ENCODE peak calls at places on chromosomes 2 and 18, in four cellular contexts. K is pancreas, Y is testis, X is thoracic aorta. L is an unnamed sample.

GRCh38 chr2:211380041-211380440 is 823.6 kb downstream of the CPS1 start:
- DNase-seq in K (no peak), Y (no peak), X (no peak), L (no peak)

GRCh38 chr18:23746851-23747250 is 57.6 kb downstream of the LAMA3 start:
- DNase-seq in K (no peak), Y (no peak), X (no peak), L (no peak)

GRCh38 chr2:65282492-65283053 is 54.9 kb downstream of the ACTR2 start:
- DNase-seq in K (no peak), Y (no peak), X (no peak), L (no peak)

GRCh38 chr2:46781468-46782189 is 134.0 kb downstream of the MCFD2 start:
- DNase-seq in K (no peak), Y (no peak), X (no peak), L (no peak)

GRCh38 chr2:47640356-47640755 is 142.6 kb upstream of the MSH6 start:
- DNase-seq in K (no peak), Y (no peak), X (no peak), L (no peak)

GRCh38 chr2:67159929-67160328 is 237.2 kb upstream of the ETAA1 start:
- DNase-seq in K (no peak), Y (no peak), X (no peak), L (no peak)

GRCh38 chr2:133194068-133194655 is 374.1 kb downstream of the NCKAP5 start:
- DNase-seq in K (no peak), Y (no peak), X (no peak), L (no peak)

GRCh38 chr2:86020984-86021383 is 84.7 kb downstream of the POLR1A start:
- DNase-seq in K (no peak), Y (peak), X (no peak), L (no peak)

GRCh38 chr2:218022851-218023530 is 20.2 kb upstream of the TNS1 start:
- DNase-seq in K (peak), Y (no peak), X (no peak), L (no peak)

GRCh38 chr2:29070542-29070941 is 3.8 kb downstream of the PCARE start:
- DNase-seq in K (no peak), Y (no peak), X (no peak), L (no peak)

GRCh38 chr2:62564380-62565137 is 58.6 kb upstream of the TMEM17 start:
- DNase-seq in K (no peak), Y (no peak), X (no peak), L (no peak)

GRCh38 chr2:158776236-158776635 is 18.9 kb upstream of the DAPL1 start:
- DNase-seq in K (no peak), Y (no peak), X (no peak), L (no peak)

GRCh38 chr2:207437136-207437856 is 92.5 kb upstream of the CREB1 start:
- DNase-seq in K (no peak), Y (no peak), X (no peak), L (no peak)

GRCh38 chr2:150479075-150479915 is 8.2 kb downstream of the RND3 start:
- DNase-seq in K (no peak), Y (no peak), X (no peak), L (no peak)

GRCh38 chr2:1739322-1739957 is 4.9 kb downstream of the PXDN start:
- DNase-seq in K (no peak), Y (peak), X (no peak), L (no peak)

GRCh38 chr2:175152242-175152641 is 15.8 kb downstream of the ATF2 start:
- DNase-seq in K (no peak), Y (no peak), X (no peak), L (peak)

GRCh38 chr2:132632000-132632649 is 37.9 kb downstream of the LYPD1 start:
- DNase-seq in K (no peak), Y (no peak), X (no peak), L (no peak)

GRCh38 chr2:120670371-120670770 is 65.3 kb upstream of the GLI2 start:
- DNase-seq in K (no peak), Y (peak), X (no peak), L (no peak)

GRCh38 chr2:48799605-48800004 is 44.1 kb upstream of the LHCGR start:
- DNase-seq in K (no peak), Y (no peak), X (no peak), L (no peak)

GRCh38 chr2:205679410-205680009 is 2.8 kb upstream of the NRP2 start:
- DNase-seq in K (no peak), Y (no peak), X (no peak), L (no peak)

GRCh38 chr2:84556190-84556589 is 39.9 kb downstream of the DNAH6 start:
- DNase-seq in K (no peak), Y (no peak), X (no peak), L (no peak)

GRCh38 chr2:9206991-9207640 is 504 bp downstream of the ASAP2 start:
- DNase-seq in K (peak), Y (peak), X (no peak), L (no peak)

GRCh38 chr2:44242929-44243328 is 32.4 kb upstream of the SLC3A1 start:
- DNase-seq in K (no peak), Y (no peak), X (no peak), L (no peak)

GRCh38 chr2:28610583-28611201 is 114.8 kb downstream of the PLB1 start:
- DNase-seq in K (peak), Y (no peak), X (peak), L (no peak)

GRCh38 chr2:182766626-182767025 is 50.6 kb downstream of the DNAJC10 start:
- DNase-seq in K (no peak), Y (no peak), X (no peak), L (no peak)

GRCh38 chr2:118127250-118127649 is 39.0 kb downstream of the INSIG2 start:
- DNase-seq in K (no peak), Y (no peak), X (no peak), L (no peak)

GRCh38 chr18:32848836-32849235 is 76.0 kb upstream of the KLHL14 start:
- DNase-seq in K (no peak), Y (no peak), X (no peak), L (no peak)

GRCh38 chr18:11689972-11690570 is 1.0 kb downstream of the GNAL start:
- DNase-seq in K (no peak), Y (peak), X (no peak), L (no peak)

GRCh38 chr2:68577183-68577582 is 66.2 kb upstream of the PROKR1 start:
- DNase-seq in K (no peak), Y (no peak), X (no peak), L (no peak)

GRCh38 chr2:233010569-233011267 is 2.3 kb downstream of the NGEF start:
- DNase-seq in K (peak), Y (peak), X (no peak), L (no peak)

GRCh38 chr2:70094978-70095832 is 7.9 kb downstream of the PCBP1 start:
- DNase-seq in K (peak), Y (no peak), X (peak), L (peak)

GRCh38 chr2:218125095-218125494 is 733 bp upstream of the CXCR2 start:
- DNase-seq in K (no peak), Y (no peak), X (no peak), L (no peak)

GRCh38 chr2:1117569-1117968 is 166.9 kb downstream of the SNTG2 start:
- DNase-seq in K (no peak), Y (no peak), X (no peak), L (no peak)

GRCh38 chr2:60297296-60298010 is 256.0 kb downstream of the BCL11A start:
- DNase-seq in K (peak), Y (peak), X (no peak), L (no peak)

GRCh38 chr2:148259674-148260073 is 238.8 kb downstream of the MBD5 start:
- DNase-seq in K (no peak), Y (no peak), X (no peak), L (no peak)

GRCh38 chr2:218908721-218909619 is 28.3 kb downstream of the WNT10A start:
- DNase-seq in K (peak), Y (peak), X (peak), L (peak)

GRCh38 chr2:16553222-16553621 is 112.4 kb downstream of the CYRIA start:
- DNase-seq in K (peak), Y (peak), X (no peak), L (no peak)

GRCh38 chr2:149601141-149601796 is 13.7 kb upstream of the MMADHC start:
- DNase-seq in K (no peak), Y (no peak), X (no peak), L (no peak)

GRCh38 chr18:46471809-46472498 is 185.1 kb downstream of the LOXHD1 start:
- DNase-seq in K (no peak), Y (no peak), X (no peak), L (no peak)

GRCh38 chr2:60520477-60520876 is 33.0 kb downstream of the BCL11A start:
- DNase-seq in K (no peak), Y (no peak), X (no peak), L (no peak)

GRCh38 chr2:26765475-26766200 is 1.6 kb downstream of the SLC35F6 start:
- DNase-seq in K (no peak), Y (no peak), X (no peak), L (no peak)
- H3K4me3 ChIP-seq in K (no peak), Y (no peak), X (peak), L (peak)

DNA sequence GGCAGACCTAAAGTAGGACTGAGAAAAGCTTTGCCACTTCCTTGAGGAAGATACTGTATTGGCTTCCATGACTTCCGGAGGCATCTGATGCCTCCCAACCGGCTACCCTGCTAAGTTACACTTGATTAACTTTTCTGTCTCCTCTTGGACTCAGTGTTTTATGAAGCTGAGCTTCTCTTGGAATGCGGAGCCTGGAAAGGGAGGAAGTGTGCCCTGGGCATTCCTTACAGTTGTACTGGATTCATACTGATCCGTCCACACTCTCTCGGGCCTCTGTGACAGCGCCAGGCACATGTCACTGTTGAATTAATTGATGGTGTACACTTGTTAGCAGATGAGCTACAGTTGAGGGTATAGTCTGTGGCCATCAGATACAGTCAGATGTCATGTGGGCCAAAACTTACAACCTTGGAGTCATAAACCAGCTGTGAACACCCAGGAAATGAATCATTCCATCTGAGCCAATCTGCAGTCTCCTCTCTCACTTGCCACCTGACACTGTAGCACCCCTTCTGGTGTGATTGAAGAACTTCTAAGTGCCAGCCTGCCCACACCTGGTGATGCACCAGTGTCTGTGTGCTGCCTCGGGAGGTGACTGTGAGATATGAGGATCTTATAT is 122.5 kb downstream of the FHOD3 start:
- DNase-seq in K (no peak), Y (no peak), X (no peak), L (peak)
- TF ChIP-seq CTCF in K (no peak), Y (no peak), X (no peak), L (peak)

GRCh38 chr2:138277062-138277461 is 224.5 kb upstream of the SPOPL start:
- DNase-seq in K (no peak), Y (no peak), X (no peak), L (no peak)

GRCh38 chr2:138274421-138275291 is 226.9 kb upstream of the SPOPL start:
- DNase-seq in K (no peak), Y (no peak), X (no peak), L (no peak)

GRCh38 chr2:138275881-138276280 is 225.7 kb upstream of the SPOPL start:
- DNase-seq in K (no peak), Y (no peak), X (no peak), L (no peak)

GRCh38 chr2:138276367-138276766 is 225.2 kb upstream of the SPOPL start:
- DNase-seq in K (no peak), Y (no peak), X (no peak), L (no peak)

DNA sequence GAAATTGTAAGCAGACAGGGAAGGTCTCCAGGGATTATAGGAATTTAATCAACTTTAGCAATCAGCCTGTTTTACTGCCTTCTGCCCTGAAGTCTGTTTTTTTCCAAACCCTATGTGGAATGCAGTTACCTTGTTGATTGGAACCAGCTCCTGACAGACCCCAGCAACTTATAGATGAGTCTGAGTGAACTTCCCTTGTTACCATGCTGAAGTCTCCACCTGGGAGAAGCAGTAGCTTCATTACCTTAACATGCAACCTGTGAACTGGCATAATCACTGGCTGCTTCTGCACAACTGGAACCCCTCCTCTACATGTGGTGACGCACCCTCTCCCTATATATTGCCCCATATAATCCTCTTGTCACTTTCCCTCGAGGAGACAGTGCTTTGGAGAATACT is 226.3 kb upstream of the SPOPL start:
- DNase-seq in K (no peak), Y (no peak), X (no peak), L (no peak)
- H3K4me3 ChIP-seq in K (no peak), Y (no peak), X (no peak), L (no peak)

GRCh38 chr2:224837558-224837957 is 121.4 kb upstream of the CCDC195 start:
- DNase-seq in K (no peak), Y (no peak), X (no peak), L (no peak)
- TF ChIP-seq CTCF in K (no peak), Y (no peak), X (no peak), L (no peak)

DNA sequence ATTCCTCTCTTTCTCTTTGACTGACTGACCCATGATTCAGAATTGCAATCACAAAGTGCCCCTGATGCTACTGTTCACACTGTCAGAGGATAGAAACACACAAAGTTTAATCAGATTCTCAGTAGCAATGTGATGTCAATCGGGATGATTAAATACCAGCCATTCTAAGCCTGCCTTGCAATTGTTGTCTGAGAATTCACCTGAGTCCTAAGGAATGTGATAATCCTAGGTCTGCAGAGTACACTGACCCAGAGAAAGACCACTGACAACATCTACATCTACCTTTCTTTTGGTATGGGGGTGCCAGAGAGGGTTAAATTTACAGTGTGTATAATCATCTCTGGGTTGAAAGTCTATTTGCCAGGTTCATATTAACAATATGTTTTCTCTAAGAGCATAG is 883.3 kb downstream of the NRXN1 start:
- DNase-seq in K (no peak), Y (no peak), X (no peak), L (no peak)
- H3K4me3 ChIP-seq in K (no peak), Y (no peak), X (no peak), L (no peak)

GRCh38 chr2:164186596-164186995 is 434.7 kb downstream of the GRB14 start:
- DNase-seq in K (no peak), Y (no peak), X (no peak), L (no peak)

GRCh38 chr2:164178835-164179470 is 442.3 kb downstream of the GRB14 start:
- DNase-seq in K (no peak), Y (no peak), X (no peak), L (no peak)

GRCh38 chr2:164182116-164182637 is 439.1 kb downstream of the GRB14 start:
- DNase-seq in K (no peak), Y (no peak), X (no peak), L (no peak)
- TF ChIP-seq CTCF in K (no peak), Y (no peak), X (no peak), L (no peak)

DNA sequence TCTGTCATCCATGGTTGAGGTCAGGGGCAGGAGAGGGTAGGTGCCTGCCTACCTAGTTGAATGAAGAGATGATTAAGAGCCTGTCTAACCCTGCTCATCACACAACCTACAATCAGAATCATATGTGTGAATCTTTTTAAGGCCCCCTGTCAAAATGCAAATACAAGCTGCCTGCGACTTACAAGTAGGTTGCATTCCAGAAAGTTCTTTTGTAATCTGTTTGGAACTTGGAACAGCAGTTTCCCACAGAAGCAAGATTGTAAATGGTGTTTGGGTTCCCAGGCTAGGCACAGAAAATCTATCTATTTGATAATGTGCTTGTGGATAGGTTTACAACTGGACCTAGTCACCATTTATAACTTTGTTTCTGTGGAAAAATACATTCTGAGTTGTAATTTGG is 4.4 kb downstream of the LIPG start:
- DNase-seq in K (no peak), Y (no peak), X (no peak), L (no peak)
- H3K4me3 ChIP-seq in K (no peak), Y (no peak), X (no peak), L (no peak)

GRCh38 chr18:68735498-68736343 is 20.8 kb upstream of the TMX3 start:
- DNase-seq in K (no peak), Y (peak), X (no peak), L (no peak)

GRCh38 chr18:68734311-68734710 is 19.4 kb upstream of the TMX3 start:
- DNase-seq in K (no peak), Y (no peak), X (no peak), L (no peak)

GRCh38 chr18:68738572-68738971 is 23.7 kb upstream of the TMX3 start:
- DNase-seq in K (no peak), Y (peak), X (no peak), L (no peak)

GRCh38 chr18:68728301-68728700 is 13.4 kb upstream of the TMX3 start:
- DNase-seq in K (no peak), Y (no peak), X (no peak), L (no peak)

GRCh38 chr18:68733693-68734092 is 18.8 kb upstream of the TMX3 start:
- DNase-seq in K (no peak), Y (no peak), X (no peak), L (no peak)
- TF ChIP-seq CTCF in K (no peak), Y (no peak), X (no peak), L (peak)

GRCh38 chr2:196291873-196292800 is 120.8 kb upstream of the STK17B start:
- DNase-seq in K (no peak), Y (no peak), X (no peak), L (no peak)

GRCh38 chr2:196294510-196294909 is 123.1 kb upstream of the STK17B start:
- DNase-seq in K (no peak), Y (no peak), X (no peak), L (no peak)

GRCh38 chr2:196295005-196295404 is 123.6 kb upstream of the STK17B start:
- DNase-seq in K (no peak), Y (no peak), X (no peak), L (no peak)

GRCh38 chr2:196291418-196291817 is 120.0 kb upstream of the STK17B start:
- DNase-seq in K (no peak), Y (no peak), X (no peak), L (no peak)

DNA sequence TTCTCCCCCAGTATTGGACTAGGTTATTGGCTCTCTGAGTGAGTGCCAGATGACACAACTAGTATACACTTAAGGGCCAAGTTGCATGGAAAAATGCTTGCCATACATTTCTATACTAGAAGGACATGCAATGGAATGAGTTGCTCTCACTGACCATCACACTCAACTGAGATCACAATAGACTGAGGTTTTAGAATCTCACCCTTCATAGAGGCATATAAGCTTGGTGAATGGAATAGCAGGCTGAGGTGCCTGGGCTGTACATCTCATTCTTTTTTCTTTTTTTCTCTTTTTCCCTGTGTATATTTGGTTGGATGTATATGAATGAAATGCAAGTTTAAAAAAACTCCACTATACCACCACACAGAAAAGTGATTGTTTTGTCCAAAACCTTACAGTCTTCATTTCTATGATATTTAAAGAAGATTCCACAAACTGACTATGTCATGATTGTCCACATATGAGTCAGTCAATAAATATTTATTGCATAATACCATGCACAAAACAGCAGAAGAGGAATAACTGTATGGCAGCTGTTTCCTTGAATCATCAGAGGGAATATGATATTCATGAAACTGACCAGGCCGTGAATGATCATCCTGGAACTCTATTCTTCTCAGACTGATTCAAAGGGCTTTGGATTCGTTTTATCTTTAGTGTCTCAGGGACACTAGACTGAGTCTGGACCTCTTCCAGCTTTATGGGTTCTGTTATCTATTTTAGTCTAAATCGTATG is 122.5 kb upstream of the STK17B start:
- DNase-seq in K (no peak), Y (no peak), X (no peak), L (no peak)
- H3K4me3 ChIP-seq in K (no peak), Y (no peak), X (no peak), L (no peak)